ENCODE peak calls at places on chromosomes 16 and 17, in five cellular contexts. One of them, this sample, is unnamed.

GRCh38 chr17:77441130-77441920 is 300.6 kb downstream of the SEC14L1 start:
- DNase-seq in ovary: no peak
- DNase-seq in CD8-positive, alpha-beta T cell: peak
- DNase-seq in cardiac fibroblast: no peak
- DNase-seq in tibial nerve: no peak
- DNase-seq in this sample: no peak

GRCh38 chr16:16143941-16144340 is 79.4 kb downstream of the ABCC6 start:
- DNase-seq in CD8-positive, alpha-beta T cell: no peak
- DNase-seq in cardiac fibroblast: no peak
- DNase-seq in ovary: no peak
- DNase-seq in tibial nerve: no peak
- DNase-seq in this sample: no peak

GRCh38 chr17:27544350-27545131 is 86.4 kb upstream of the LGALS9 start:
- DNase-seq in ovary: no peak
- DNase-seq in tibial nerve: no peak
- DNase-seq in CD8-positive, alpha-beta T cell: no peak
- DNase-seq in cardiac fibroblast: no peak
- DNase-seq in this sample: no peak

GRCh38 chr17:73641779-73642580 is 2.3 kb downstream of the SDK2 start:
- DNase-seq in cardiac fibroblast: no peak
- DNase-seq in ovary: no peak
- DNase-seq in tibial nerve: no peak
- DNase-seq in CD8-positive, alpha-beta T cell: no peak
- DNase-seq in this sample: no peak

GRCh38 chr17:82110298-82110697 is 12.3 kb upstream of the FASN start:
- DNase-seq in cardiac fibroblast: no peak
- DNase-seq in tibial nerve: no peak
- DNase-seq in ovary: no peak
- DNase-seq in CD8-positive, alpha-beta T cell: no peak
- DNase-seq in this sample: no peak

GRCh38 chr17:48261297-48261880 is 153.8 kb downstream of the SNX11 start:
- DNase-seq in cardiac fibroblast: no peak
- DNase-seq in ovary: no peak
- DNase-seq in tibial nerve: no peak
- DNase-seq in CD8-positive, alpha-beta T cell: no peak
- DNase-seq in this sample: no peak

GRCh38 chr17:31320791-31321190 is 631 bp downstream of the EVI2A start:
- DNase-seq in tibial nerve: no peak
- DNase-seq in CD8-positive, alpha-beta T cell: no peak
- DNase-seq in ovary: no peak
- DNase-seq in cardiac fibroblast: peak
- DNase-seq in this sample: no peak

GRCh38 chr17:76720941-76721340 is 5.5 kb downstream of the JMJD6 start:
- DNase-seq in CD8-positive, alpha-beta T cell: no peak
- DNase-seq in ovary: no peak
- DNase-seq in tibial nerve: no peak
- DNase-seq in cardiac fibroblast: no peak
- DNase-seq in this sample: no peak

GRCh38 chr16:88963583-88963982 is 13.4 kb downstream of the CBFA2T3 start:
- DNase-seq in cardiac fibroblast: no peak
- DNase-seq in CD8-positive, alpha-beta T cell: no peak
- DNase-seq in ovary: no peak
- DNase-seq in tibial nerve: no peak
- DNase-seq in this sample: no peak

GRCh38 chr16:48498761-48499600 is 111.0 kb downstream of the N4BP1 start:
- DNase-seq in ovary: peak
- DNase-seq in CD8-positive, alpha-beta T cell: no peak
- DNase-seq in cardiac fibroblast: peak
- DNase-seq in tibial nerve: peak
- DNase-seq in this sample: peak

GRCh38 chr16:88931936-88932335 is 45.1 kb downstream of the CBFA2T3 start:
- DNase-seq in cardiac fibroblast: no peak
- DNase-seq in tibial nerve: no peak
- DNase-seq in CD8-positive, alpha-beta T cell: no peak
- DNase-seq in ovary: no peak
- DNase-seq in this sample: no peak

GRCh38 chr16:50245417-50246298 is 20.7 kb upstream of the ADCY7 start:
- DNase-seq in CD8-positive, alpha-beta T cell: peak
- DNase-seq in cardiac fibroblast: peak
- DNase-seq in ovary: peak
- DNase-seq in tibial nerve: no peak
- DNase-seq in this sample: peak

GRCh38 chr17:76382803-76383644 is 1.4 kb upstream of the SPHK1 start:
- DNase-seq in ovary: no peak
- DNase-seq in cardiac fibroblast: peak
- DNase-seq in CD8-positive, alpha-beta T cell: peak
- DNase-seq in tibial nerve: no peak
- DNase-seq in this sample: no peak

GRCh38 chr16:31704138-31704537 is 169.5 kb upstream of the ZNF267 start:
- DNase-seq in CD8-positive, alpha-beta T cell: no peak
- DNase-seq in cardiac fibroblast: no peak
- DNase-seq in tibial nerve: no peak
- DNase-seq in ovary: no peak
- DNase-seq in this sample: no peak

GRCh38 chr17:16415031-16415924 is at the start of gene TRPV2:
- DNase-seq in tibial nerve: no peak
- DNase-seq in ovary: peak
- DNase-seq in CD8-positive, alpha-beta T cell: peak
- DNase-seq in cardiac fibroblast: no peak
- DNase-seq in this sample: no peak

GRCh38 chr17:71633391-71633849 is 487.4 kb upstream of the SOX9 start:
- DNase-seq in ovary: no peak
- DNase-seq in CD8-positive, alpha-beta T cell: no peak
- DNase-seq in cardiac fibroblast: peak
- DNase-seq in tibial nerve: no peak
- DNase-seq in this sample: no peak

GRCh38 chr17:59491353-59492090 is 73.9 kb upstream of the DHX40 start:
- DNase-seq in ovary: no peak
- DNase-seq in cardiac fibroblast: peak
- DNase-seq in tibial nerve: no peak
- DNase-seq in CD8-positive, alpha-beta T cell: no peak
- DNase-seq in this sample: no peak

GRCh38 chr17:66647391-66647983 is 187.4 kb upstream of the CACNG5 start:
- DNase-seq in ovary: no peak
- DNase-seq in CD8-positive, alpha-beta T cell: no peak
- DNase-seq in cardiac fibroblast: peak
- DNase-seq in tibial nerve: no peak
- DNase-seq in this sample: no peak

GRCh38 chr17:76866774-76867577 is 1.2 kb upstream of the MGAT5B start:
- DNase-seq in CD8-positive, alpha-beta T cell: no peak
- DNase-seq in ovary: no peak
- DNase-seq in tibial nerve: no peak
- DNase-seq in cardiac fibroblast: peak
- DNase-seq in this sample: no peak

GRCh38 chr17:7213895-7214299 is 5.7 kb downstream of the DLG4 start:
- DNase-seq in cardiac fibroblast: peak
- DNase-seq in tibial nerve: no peak
- DNase-seq in CD8-positive, alpha-beta T cell: no peak
- DNase-seq in ovary: peak
- DNase-seq in this sample: peak

GRCh38 chr16:87560428-87561199 is 41.7 kb upstream of the JPH3 start:
- DNase-seq in CD8-positive, alpha-beta T cell: no peak
- DNase-seq in cardiac fibroblast: peak
- DNase-seq in ovary: peak
- DNase-seq in tibial nerve: no peak
- DNase-seq in this sample: peak

GRCh38 chr16:84821728-84822676 is 2.2 kb downstream of the CRISPLD2 start:
- DNase-seq in tibial nerve: no peak
- DNase-seq in ovary: no peak
- DNase-seq in cardiac fibroblast: peak
- DNase-seq in CD8-positive, alpha-beta T cell: no peak
- DNase-seq in this sample: no peak

GRCh38 chr17:15260376-15261062 is 4.6 kb downstream of the PMP22 start:
- DNase-seq in cardiac fibroblast: peak
- DNase-seq in CD8-positive, alpha-beta T cell: peak
- DNase-seq in tibial nerve: peak
- DNase-seq in ovary: peak
- DNase-seq in this sample: peak

GRCh38 chr16:68444058-68444657 is 4.2 kb downstream of the SMPD3 start:
- DNase-seq in tibial nerve: no peak
- DNase-seq in CD8-positive, alpha-beta T cell: no peak
- DNase-seq in ovary: peak
- DNase-seq in cardiac fibroblast: peak
- DNase-seq in this sample: no peak

GRCh38 chr17:76239538-76240274 is 587 bp downstream of the RNF157 start:
- DNase-seq in CD8-positive, alpha-beta T cell: no peak
- DNase-seq in ovary: no peak
- DNase-seq in tibial nerve: no peak
- DNase-seq in cardiac fibroblast: no peak
- DNase-seq in this sample: no peak

GRCh38 chr17:81432873-81433451 is 37.7 kb downstream of the BAHCC1 start:
- DNase-seq in tibial nerve: no peak
- DNase-seq in ovary: no peak
- DNase-seq in CD8-positive, alpha-beta T cell: no peak
- DNase-seq in cardiac fibroblast: no peak
- DNase-seq in this sample: no peak

GRCh38 chr17:5715478-5715877 is 131.2 kb upstream of the NLRP1 start:
- DNase-seq in cardiac fibroblast: no peak
- DNase-seq in ovary: no peak
- DNase-seq in tibial nerve: no peak
- DNase-seq in CD8-positive, alpha-beta T cell: no peak
- DNase-seq in this sample: no peak

GRCh38 chr17:34312080-34312479 is 7.2 kb upstream of the CCL8 start:
- DNase-seq in ovary: no peak
- DNase-seq in tibial nerve: no peak
- DNase-seq in cardiac fibroblast: peak
- DNase-seq in CD8-positive, alpha-beta T cell: no peak
- DNase-seq in this sample: no peak

GRCh38 chr17:15392326-15392739 is 50.9 kb upstream of the TEKT3 start:
- DNase-seq in cardiac fibroblast: peak
- DNase-seq in CD8-positive, alpha-beta T cell: no peak
- DNase-seq in tibial nerve: no peak
- DNase-seq in ovary: no peak
- DNase-seq in this sample: no peak

GRCh38 chr17:682150-682549 is 32.5 kb downstream of the VPS53 start:
- DNase-seq in CD8-positive, alpha-beta T cell: no peak
- DNase-seq in ovary: no peak
- DNase-seq in cardiac fibroblast: no peak
- DNase-seq in tibial nerve: no peak
- DNase-seq in this sample: no peak

GRCh38 chr17:2179615-2180295 is 123.8 kb downstream of the SMG6 start:
- DNase-seq in ovary: peak
- DNase-seq in tibial nerve: peak
- DNase-seq in cardiac fibroblast: peak
- DNase-seq in CD8-positive, alpha-beta T cell: no peak
- DNase-seq in this sample: peak

GRCh38 chr17:52828621-52829020 is 670.1 kb upstream of the CA10 start:
- DNase-seq in CD8-positive, alpha-beta T cell: no peak
- DNase-seq in ovary: no peak
- DNase-seq in tibial nerve: no peak
- DNase-seq in cardiac fibroblast: no peak
- DNase-seq in this sample: no peak

GRCh38 chr17:39170558-39170957 is 4.6 kb upstream of the ARL5C start:
- DNase-seq in CD8-positive, alpha-beta T cell: no peak
- DNase-seq in ovary: no peak
- DNase-seq in cardiac fibroblast: no peak
- DNase-seq in tibial nerve: no peak
- DNase-seq in this sample: no peak
- H3K4me3 ChIP-seq in CD8-positive, alpha-beta T cell: no peak
- H3K4me3 ChIP-seq in ovary: no peak
- H3K4me3 ChIP-seq in cardiac fibroblast: no peak
- H3K4me3 ChIP-seq in tibial nerve: no peak
- H3K4me3 ChIP-seq in this sample: no peak

GRCh38 chr16:81237282-81237681 is 1.2 kb upstream of the BCO1 start:
- DNase-seq in CD8-positive, alpha-beta T cell: no peak
- DNase-seq in tibial nerve: no peak
- DNase-seq in cardiac fibroblast: no peak
- DNase-seq in ovary: no peak
- DNase-seq in this sample: peak

GRCh38 chr16:81241706-81242105 is 3.2 kb downstream of the BCO1 start:
- DNase-seq in tibial nerve: no peak
- DNase-seq in cardiac fibroblast: no peak
- DNase-seq in CD8-positive, alpha-beta T cell: no peak
- DNase-seq in ovary: no peak
- DNase-seq in this sample: no peak

GRCh38 chr16:81237942-81238295 is 570 bp upstream of the BCO1 start:
- DNase-seq in ovary: no peak
- DNase-seq in tibial nerve: no peak
- DNase-seq in CD8-positive, alpha-beta T cell: no peak
- DNase-seq in cardiac fibroblast: no peak
- DNase-seq in this sample: no peak

GRCh38 chr16:81239722-81240121 is 1.2 kb downstream of the BCO1 start:
- DNase-seq in cardiac fibroblast: no peak
- DNase-seq in tibial nerve: no peak
- DNase-seq in CD8-positive, alpha-beta T cell: no peak
- DNase-seq in ovary: no peak
- DNase-seq in this sample: no peak

GRCh38 chr16:81238296-81239011 is at the start of gene BCO1:
- DNase-seq in ovary: no peak
- DNase-seq in cardiac fibroblast: peak
- DNase-seq in CD8-positive, alpha-beta T cell: no peak
- DNase-seq in tibial nerve: no peak
- DNase-seq in this sample: no peak
- H3K4me3 ChIP-seq in ovary: peak
- H3K4me3 ChIP-seq in cardiac fibroblast: peak
- H3K4me3 ChIP-seq in CD8-positive, alpha-beta T cell: no peak
- H3K4me3 ChIP-seq in tibial nerve: peak
- H3K4me3 ChIP-seq in this sample: peak

GRCh38 chr16:89973235-89973634 is 24.7 kb downstream of the DEF8 start:
- DNase-seq in CD8-positive, alpha-beta T cell: no peak
- DNase-seq in cardiac fibroblast: no peak
- DNase-seq in ovary: no peak
- DNase-seq in tibial nerve: no peak
- DNase-seq in this sample: no peak
- H3K4me3 ChIP-seq in CD8-positive, alpha-beta T cell: peak
- H3K4me3 ChIP-seq in cardiac fibroblast: peak
- H3K4me3 ChIP-seq in ovary: peak
- H3K4me3 ChIP-seq in tibial nerve: peak
- H3K4me3 ChIP-seq in this sample: peak

DNA sequence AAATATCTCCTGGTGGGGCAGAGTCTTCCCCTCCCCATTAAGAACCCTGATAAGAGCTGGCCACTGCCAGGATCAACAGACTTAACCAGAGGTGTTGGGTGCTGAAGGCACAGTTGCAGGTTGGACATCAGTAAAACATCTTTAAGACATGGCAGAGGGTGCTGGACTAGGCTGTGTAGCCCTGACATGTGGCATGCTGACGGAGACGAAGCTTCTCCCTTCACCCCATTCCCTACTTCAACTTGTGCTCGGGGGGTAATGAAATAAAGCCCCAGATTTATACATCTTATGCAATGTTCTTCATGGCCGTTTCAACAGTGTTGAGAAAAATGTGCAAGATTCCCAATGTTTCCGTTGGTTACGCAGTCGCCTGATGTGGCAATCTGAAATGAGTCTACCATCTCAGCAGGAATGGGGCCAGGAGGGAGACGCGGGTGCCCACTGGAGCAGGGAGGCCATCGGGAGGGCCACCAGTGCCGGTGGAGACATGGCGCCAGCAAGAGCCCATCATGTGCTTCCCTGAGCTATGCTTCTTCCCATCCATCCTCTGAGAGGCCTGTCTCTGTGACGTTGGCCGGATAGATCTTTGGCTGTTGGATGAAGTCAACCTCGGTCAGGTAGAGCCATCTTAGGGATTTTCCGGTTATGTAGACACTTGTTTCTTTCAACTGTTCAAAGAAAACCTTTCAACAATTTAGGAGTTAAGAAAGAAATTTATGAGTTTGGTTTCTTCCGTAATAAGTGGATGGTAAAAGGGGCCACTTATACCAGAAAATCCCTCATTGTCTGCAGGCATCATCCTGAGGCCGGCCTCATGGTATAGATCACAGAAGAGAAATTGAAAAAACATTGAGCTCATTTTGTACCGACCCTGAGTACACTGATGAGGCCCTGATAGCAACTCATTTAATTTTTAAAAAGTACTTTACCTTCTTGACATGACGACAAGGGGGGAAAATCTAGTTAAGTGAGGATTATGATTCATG is 6.4 kb downstream of the IRF8 start:
- DNase-seq in ovary: no peak
- DNase-seq in tibial nerve: no peak
- DNase-seq in cardiac fibroblast: no peak
- DNase-seq in CD8-positive, alpha-beta T cell: no peak
- DNase-seq in this sample: no peak
- H3K4me3 ChIP-seq in ovary: no peak
- H3K4me3 ChIP-seq in tibial nerve: no peak
- H3K4me3 ChIP-seq in cardiac fibroblast: no peak
- H3K4me3 ChIP-seq in CD8-positive, alpha-beta T cell: no peak
- H3K4me3 ChIP-seq in this sample: no peak

This sample was measured in right atrium auricular region.